ENCODE peak calls at places on chromosomes 2 and 18, in five cellular contexts. One of them, this sample, is unnamed.

GRCh38 chr2:1538663-1539062 is 125.4 kb downstream of the TPO start:
- DNase-seq in CD8-positive, alpha-beta T cell: no peak
- DNase-seq in pancreas: no peak
- DNase-seq in A549: peak
- DNase-seq in AG04450: no peak
- DNase-seq in this sample: no peak

GRCh38 chr2:208373460-208374089 is 33.0 kb upstream of the PTH2R start:
- DNase-seq in CD8-positive, alpha-beta T cell: no peak
- DNase-seq in pancreas: no peak
- DNase-seq in A549: peak
- DNase-seq in AG04450: peak
- DNase-seq in this sample: no peak

GRCh38 chr2:227783404-227784138 is 30.1 kb upstream of the CCL20 start:
- DNase-seq in CD8-positive, alpha-beta T cell: no peak
- DNase-seq in pancreas: no peak
- DNase-seq in A549: no peak
- DNase-seq in AG04450: no peak
- DNase-seq in this sample: no peak

GRCh38 chr2:184308706-184309105 is 289.6 kb upstream of the ZNF804A start:
- DNase-seq in CD8-positive, alpha-beta T cell: no peak
- DNase-seq in pancreas: no peak
- DNase-seq in A549: no peak
- DNase-seq in AG04450: no peak
- DNase-seq in this sample: no peak

GRCh38 chr18:31486165-31486564 is 11.8 kb upstream of the DSG2 start:
- DNase-seq in CD8-positive, alpha-beta T cell: no peak
- DNase-seq in pancreas: no peak
- DNase-seq in A549: no peak
- DNase-seq in AG04450: no peak
- DNase-seq in this sample: peak

GRCh38 chr2:127173073-127173472 is 47.0 kb downstream of the CYP27C1 start:
- DNase-seq in CD8-positive, alpha-beta T cell: no peak
- DNase-seq in pancreas: no peak
- DNase-seq in A549: no peak
- DNase-seq in AG04450: peak
- DNase-seq in this sample: peak

GRCh38 chr2:109222422-109222821 is 93.4 kb downstream of the SH3RF3 start:
- DNase-seq in CD8-positive, alpha-beta T cell: no peak
- DNase-seq in pancreas: no peak
- DNase-seq in A549: no peak
- DNase-seq in AG04450: no peak
- DNase-seq in this sample: no peak

GRCh38 chr2:45891719-45892118 is 240.2 kb downstream of the PRKCE start:
- DNase-seq in CD8-positive, alpha-beta T cell: no peak
- DNase-seq in pancreas: peak
- DNase-seq in A549: no peak
- DNase-seq in AG04450: no peak
- DNase-seq in this sample: no peak

GRCh38 chr2:239369631-239370161 is 31.1 kb downstream of the HDAC4 start:
- DNase-seq in CD8-positive, alpha-beta T cell: peak
- DNase-seq in pancreas: no peak
- DNase-seq in A549: no peak
- DNase-seq in AG04450: no peak
- DNase-seq in this sample: no peak

GRCh38 chr2:137228566-137228965 is 463.2 kb downstream of the THSD7B start:
- DNase-seq in CD8-positive, alpha-beta T cell: no peak
- DNase-seq in pancreas: no peak
- DNase-seq in A549: peak
- DNase-seq in AG04450: no peak
- DNase-seq in this sample: no peak

GRCh38 chr18:7926526-7926925 is 359.4 kb downstream of the PTPRM start:
- DNase-seq in CD8-positive, alpha-beta T cell: no peak
- DNase-seq in pancreas: peak
- DNase-seq in A549: peak
- DNase-seq in AG04450: no peak
- DNase-seq in this sample: no peak

GRCh38 chr18:73954267-73954666 is 193.4 kb downstream of the FBXO15 start:
- DNase-seq in CD8-positive, alpha-beta T cell: no peak
- DNase-seq in pancreas: no peak
- DNase-seq in A549: no peak
- DNase-seq in AG04450: no peak
- DNase-seq in this sample: no peak

GRCh38 chr2:31110998-31111397 is 27.2 kb downstream of the GALNT14 start:
- DNase-seq in CD8-positive, alpha-beta T cell: no peak
- DNase-seq in pancreas: no peak
- DNase-seq in A549: no peak
- DNase-seq in AG04450: no peak
- DNase-seq in this sample: no peak

GRCh38 chr2:74052732-74053712 is 68.3 kb downstream of the TET3 start:
- DNase-seq in CD8-positive, alpha-beta T cell: no peak
- DNase-seq in pancreas: no peak
- DNase-seq in A549: no peak
- DNase-seq in AG04450: no peak
- DNase-seq in this sample: no peak

GRCh38 chr2:225998653-225999052 is 599.1 kb downstream of the NYAP2 start:
- DNase-seq in CD8-positive, alpha-beta T cell: no peak
- DNase-seq in pancreas: no peak
- DNase-seq in A549: no peak
- DNase-seq in AG04450: no peak
- DNase-seq in this sample: no peak

GRCh38 chr2:200863655-200864205 is 728 bp downstream of the CLK1 start:
- DNase-seq in CD8-positive, alpha-beta T cell: no peak
- DNase-seq in pancreas: no peak
- DNase-seq in A549: peak
- DNase-seq in AG04450: no peak
- DNase-seq in this sample: no peak

GRCh38 chr2:98507940-98508689 is 63.5 kb downstream of the INPP4A start:
- DNase-seq in CD8-positive, alpha-beta T cell: no peak
- DNase-seq in pancreas: no peak
- DNase-seq in A549: no peak
- DNase-seq in AG04450: no peak
- DNase-seq in this sample: no peak

GRCh38 chr2:174797792-174798276 is 33.6 kb upstream of the CHRNA1 start:
- DNase-seq in CD8-positive, alpha-beta T cell: no peak
- DNase-seq in pancreas: no peak
- DNase-seq in A549: no peak
- DNase-seq in AG04450: no peak
- DNase-seq in this sample: no peak

GRCh38 chr2:236557894-236558532 is 11.6 kb upstream of the ACKR3 start:
- DNase-seq in CD8-positive, alpha-beta T cell: no peak
- DNase-seq in pancreas: no peak
- DNase-seq in A549: no peak
- DNase-seq in AG04450: no peak
- DNase-seq in this sample: no peak

GRCh38 chr2:238974510-238975166 is 126.8 kb downstream of the TWIST2 start:
- DNase-seq in CD8-positive, alpha-beta T cell: no peak
- DNase-seq in pancreas: no peak
- DNase-seq in A549: peak
- DNase-seq in AG04450: peak
- DNase-seq in this sample: no peak

GRCh38 chr2:129857200-129857599 is 122.3 kb upstream of the RAB6C start:
- DNase-seq in CD8-positive, alpha-beta T cell: no peak
- DNase-seq in pancreas: peak
- DNase-seq in A549: no peak
- DNase-seq in AG04450: no peak
- DNase-seq in this sample: no peak

GRCh38 chr2:187475499-187476248 is 27.6 kb upstream of the CALCRL start:
- DNase-seq in CD8-positive, alpha-beta T cell: no peak
- DNase-seq in pancreas: no peak
- DNase-seq in A549: no peak
- DNase-seq in AG04450: no peak
- DNase-seq in this sample: no peak

GRCh38 chr18:13159579-13159978 is 59.0 kb upstream of the LDLRAD4 start:
- DNase-seq in CD8-positive, alpha-beta T cell: peak
- DNase-seq in pancreas: no peak
- DNase-seq in A549: peak
- DNase-seq in AG04450: peak
- DNase-seq in this sample: no peak

GRCh38 chr18:8989017-8989416 is 113.5 kb upstream of the NDUFV2 start:
- DNase-seq in CD8-positive, alpha-beta T cell: no peak
- DNase-seq in pancreas: no peak
- DNase-seq in A549: no peak
- DNase-seq in AG04450: no peak
- DNase-seq in this sample: no peak

GRCh38 chr2:181770145-181770544 is 89.8 kb upstream of the NEUROD1 start:
- DNase-seq in CD8-positive, alpha-beta T cell: no peak
- DNase-seq in pancreas: no peak
- DNase-seq in A549: no peak
- DNase-seq in AG04450: no peak
- DNase-seq in this sample: no peak

GRCh38 chr2:38750793-38751042 is 443 bp downstream of the SRSF7 start:
- DNase-seq in CD8-positive, alpha-beta T cell: peak
- DNase-seq in pancreas: peak
- DNase-seq in A549: no peak
- DNase-seq in AG04450: no peak
- DNase-seq in this sample: no peak

GRCh38 chr18:11320981-11321380 is 171.6 kb upstream of the PIEZO2 start:
- DNase-seq in CD8-positive, alpha-beta T cell: no peak
- DNase-seq in pancreas: no peak
- DNase-seq in A549: no peak
- DNase-seq in AG04450: no peak
- DNase-seq in this sample: no peak

GRCh38 chr2:42494434-42495233 is 852 bp upstream of the KCNG3 start:
- DNase-seq in CD8-positive, alpha-beta T cell: peak
- DNase-seq in pancreas: peak
- DNase-seq in A549: peak
- DNase-seq in AG04450: peak
- DNase-seq in this sample: peak

GRCh38 chr2:42495234-42495581 is 1.4 kb upstream of the KCNG3 start:
- DNase-seq in CD8-positive, alpha-beta T cell: no peak
- DNase-seq in pancreas: no peak
- DNase-seq in A549: no peak
- DNase-seq in AG04450: no peak
- DNase-seq in this sample: no peak

GRCh38 chr2:42493468-42493884 is 306 bp downstream of the KCNG3 start:
- DNase-seq in CD8-positive, alpha-beta T cell: no peak
- DNase-seq in pancreas: no peak
- DNase-seq in A549: no peak
- DNase-seq in AG04450: no peak
- DNase-seq in this sample: no peak

GRCh38 chr2:42492691-42493467 is 903 bp downstream of the KCNG3 start:
- DNase-seq in CD8-positive, alpha-beta T cell: peak
- DNase-seq in pancreas: peak
- DNase-seq in A549: no peak
- DNase-seq in AG04450: no peak
- DNase-seq in this sample: no peak

GRCh38 chr2:42493885-42494433 is at the start of gene KCNG3:
- DNase-seq in CD8-positive, alpha-beta T cell: peak
- DNase-seq in pancreas: peak
- DNase-seq in A549: peak
- DNase-seq in AG04450: no peak
- DNase-seq in this sample: no peak
- H3K27ac ChIP-seq in CD8-positive, alpha-beta T cell: peak
- H3K27ac ChIP-seq in pancreas: peak
- H3K27ac ChIP-seq in A549: peak
- H3K27ac ChIP-seq in AG04450: no peak
- H3K27ac ChIP-seq in this sample: no peak

DNA sequence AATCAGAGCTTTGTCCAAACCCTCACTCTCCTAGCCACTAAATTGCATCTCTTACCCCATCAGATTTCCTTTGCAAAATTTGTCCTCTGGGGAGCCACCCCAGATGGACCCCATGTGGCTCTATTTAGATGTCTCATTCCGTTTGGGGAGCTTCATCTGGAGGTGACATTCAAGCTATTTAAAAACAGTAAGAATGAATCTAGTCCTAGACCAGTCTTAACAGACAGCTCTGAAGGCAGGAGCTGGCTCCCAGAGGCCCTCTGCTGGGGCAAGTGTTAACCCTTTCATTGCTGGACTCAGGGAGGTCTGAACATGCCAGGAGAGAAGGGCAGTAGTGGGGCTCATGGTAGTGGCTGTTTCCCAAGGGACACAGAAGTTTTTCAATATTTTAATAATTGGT is 59.2 kb downstream of the RPL37A start:
- DNase-seq in CD8-positive, alpha-beta T cell: no peak
- DNase-seq in pancreas: no peak
- DNase-seq in A549: no peak
- DNase-seq in AG04450: no peak
- DNase-seq in this sample: no peak
- H3K27ac ChIP-seq in CD8-positive, alpha-beta T cell: no peak
- H3K27ac ChIP-seq in pancreas: no peak
- H3K27ac ChIP-seq in A549: no peak
- H3K27ac ChIP-seq in AG04450: no peak
- H3K27ac ChIP-seq in this sample: no peak

DNA sequence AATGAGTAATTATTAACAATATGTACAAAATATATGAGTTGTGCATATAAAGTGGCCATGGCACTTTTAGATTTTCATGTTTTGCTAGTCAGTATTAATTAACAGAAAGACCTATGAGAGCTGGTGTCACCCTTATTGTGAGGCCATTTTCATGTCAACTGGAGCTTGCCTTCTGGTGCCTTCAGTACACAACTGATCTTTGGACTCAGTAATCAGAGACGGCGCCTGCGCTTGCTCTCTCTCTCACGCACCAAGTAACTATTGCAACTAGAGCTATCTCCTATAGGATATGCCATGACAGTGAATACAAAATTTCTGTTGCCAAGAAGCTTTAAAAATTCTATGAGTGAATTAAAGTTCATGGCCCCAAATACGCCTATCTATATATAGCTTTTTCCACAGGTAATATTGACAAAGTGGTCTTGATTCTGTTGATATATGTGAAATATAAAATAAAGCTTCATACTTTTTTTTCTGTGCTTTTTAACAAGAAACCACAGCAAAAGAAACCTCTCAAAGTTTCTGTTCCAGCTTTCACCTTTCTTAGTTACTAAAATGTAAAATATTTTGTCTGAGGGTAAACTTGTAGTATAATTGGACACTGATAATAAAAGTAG is 2.9 kb downstream of the SERTAD2 start:
- DNase-seq in CD8-positive, alpha-beta T cell: no peak
- DNase-seq in pancreas: peak
- DNase-seq in A549: peak
- DNase-seq in AG04450: no peak
- DNase-seq in this sample: no peak
- H3K27ac ChIP-seq in CD8-positive, alpha-beta T cell: no peak
- H3K27ac ChIP-seq in pancreas: peak
- H3K27ac ChIP-seq in A549: no peak
- H3K27ac ChIP-seq in AG04450: no peak
- H3K27ac ChIP-seq in this sample: peak

DNA sequence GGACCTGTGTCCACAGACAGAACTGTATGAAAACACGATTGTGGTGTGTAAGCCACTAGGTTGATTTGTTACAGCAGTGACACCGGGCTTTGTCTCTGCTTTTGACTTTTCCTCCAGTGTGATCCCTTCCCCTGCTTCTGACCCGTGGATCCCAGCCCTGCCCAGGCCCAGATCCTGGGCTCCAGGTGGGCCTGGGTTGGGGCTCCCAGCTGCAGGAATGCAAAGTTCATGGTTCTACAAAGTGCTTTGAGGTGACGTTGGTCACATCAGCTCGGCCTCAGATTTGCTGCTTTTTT is 26.8 kb downstream of the HPCAL1 start:
- DNase-seq in CD8-positive, alpha-beta T cell: no peak
- DNase-seq in pancreas: no peak
- DNase-seq in A549: no peak
- DNase-seq in AG04450: no peak
- DNase-seq in this sample: no peak
- H3K27ac ChIP-seq in CD8-positive, alpha-beta T cell: peak
- H3K27ac ChIP-seq in pancreas: no peak
- H3K27ac ChIP-seq in A549: peak
- H3K27ac ChIP-seq in AG04450: no peak
- H3K27ac ChIP-seq in this sample: no peak

This sample was measured in epithelial cell of prostate.